ENCODE peak calls at places on chromosome 7, in six cellular contexts. One of them, this sample, is unnamed.
A peak's percentile ranks its signal among the peaks of the same experiment; 100 is the strongest.

GRCh38 chr7:14303536-14303935 is 314.1 kb upstream of the ETV1 start:
- DNase-seq in ovary: no peak
- DNase-seq in GM12891: no peak
- DNase-seq in IMR-90: no peak
- DNase-seq in stomach: no peak
- DNase-seq in erythroblast: no peak
- DNase-seq in this sample: no peak

GRCh38 chr7:17699696-17700095 is 240.6 kb downstream of the SNX13 start:
- DNase-seq in ovary: no peak
- DNase-seq in GM12891: no peak
- DNase-seq in IMR-90: no peak
- DNase-seq in stomach: no peak
- DNase-seq in erythroblast: no peak
- DNase-seq in this sample: no peak

GRCh38 chr7:140304071-140304799 is 94.1 kb downstream of the SLC37A3 start:
- DNase-seq in ovary: no peak
- DNase-seq in GM12891: peak; percentile 47
- DNase-seq in IMR-90: peak; percentile 16
- DNase-seq in stomach: no peak
- DNase-seq in erythroblast: peak; percentile 64
- DNase-seq in this sample: no peak

GRCh38 chr7:151123485-151124204 is 37.4 kb downstream of the AGAP3 start:
- DNase-seq in ovary: peak; percentile 86
- DNase-seq in GM12891: peak; percentile 99
- DNase-seq in IMR-90: peak; percentile 75
- DNase-seq in stomach: peak; percentile 90
- DNase-seq in erythroblast: peak; percentile 85
- DNase-seq in this sample: peak; percentile 90

GRCh38 chr7:4683884-4684565 is 1.9 kb downstream of the FOXK1 start:
- DNase-seq in ovary: peak; percentile 53
- DNase-seq in GM12891: no peak
- DNase-seq in IMR-90: peak; percentile 87
- DNase-seq in stomach: peak; percentile 58
- DNase-seq in erythroblast: peak; percentile 26
- DNase-seq in this sample: peak; percentile 69

GRCh38 chr7:26376208-26376917 is 84.7 kb downstream of the SNX10 start:
- DNase-seq in ovary: no peak
- DNase-seq in GM12891: peak; percentile 40
- DNase-seq in IMR-90: no peak
- DNase-seq in stomach: no peak
- DNase-seq in erythroblast: peak; percentile 64
- DNase-seq in this sample: peak; percentile 79

GRCh38 chr7:92694211-92694610 is 104.0 kb upstream of the FAM133B start:
- DNase-seq in ovary: no peak
- DNase-seq in GM12891: no peak
- DNase-seq in IMR-90: no peak
- DNase-seq in stomach: no peak
- DNase-seq in erythroblast: no peak
- DNase-seq in this sample: no peak

GRCh38 chr7:143360788-143361551 is 1.5 kb downstream of the FAM131B start:
- DNase-seq in ovary: no peak
- DNase-seq in GM12891: no peak
- DNase-seq in IMR-90: no peak
- DNase-seq in stomach: no peak
- DNase-seq in erythroblast: no peak
- DNase-seq in this sample: no peak

GRCh38 chr7:103915958-103916357 is 73.5 kb downstream of the RELN start:
- DNase-seq in ovary: no peak
- DNase-seq in GM12891: no peak
- DNase-seq in IMR-90: peak; percentile 74
- DNase-seq in stomach: no peak
- DNase-seq in erythroblast: peak; percentile 51
- DNase-seq in this sample: no peak

GRCh38 chr7:111758332-111758731 is 196.0 kb upstream of the IMMP2L start:
- DNase-seq in ovary: no peak
- DNase-seq in GM12891: no peak
- DNase-seq in IMR-90: no peak
- DNase-seq in stomach: no peak
- DNase-seq in erythroblast: no peak
- DNase-seq in this sample: no peak

GRCh38 chr7:98927125-98927524 is 48.8 kb downstream of the TRRAP start:
- DNase-seq in ovary: no peak
- DNase-seq in GM12891: no peak
- DNase-seq in IMR-90: no peak
- DNase-seq in stomach: no peak
- DNase-seq in erythroblast: no peak
- DNase-seq in this sample: no peak

GRCh38 chr7:29976673-29977072 is 12.9 kb downstream of the SCRN1 start:
- DNase-seq in ovary: peak; percentile 25
- DNase-seq in GM12891: no peak
- DNase-seq in IMR-90: peak; percentile 41
- DNase-seq in stomach: no peak
- DNase-seq in erythroblast: no peak
- DNase-seq in this sample: peak; percentile 83

GRCh38 chr7:18552311-18552916 is 56.9 kb downstream of the HDAC9 start:
- DNase-seq in ovary: no peak
- DNase-seq in GM12891: no peak
- DNase-seq in IMR-90: peak; percentile 38
- DNase-seq in stomach: no peak
- DNase-seq in erythroblast: no peak
- DNase-seq in this sample: no peak

GRCh38 chr7:81767883-81768282 is 2.0 kb downstream of the HGF start:
- DNase-seq in ovary: no peak
- DNase-seq in GM12891: no peak
- DNase-seq in IMR-90: peak; percentile 50
- DNase-seq in stomach: no peak
- DNase-seq in erythroblast: no peak
- DNase-seq in this sample: peak; percentile 30

GRCh38 chr7:36507868-36508440 is 118.3 kb downstream of the ANLN start:
- DNase-seq in ovary: no peak
- DNase-seq in GM12891: no peak
- DNase-seq in IMR-90: no peak
- DNase-seq in stomach: no peak
- DNase-seq in erythroblast: no peak
- DNase-seq in this sample: no peak

GRCh38 chr7:114857605-114858004 is 64.3 kb upstream of the MDFIC start:
- DNase-seq in ovary: no peak
- DNase-seq in GM12891: no peak
- DNase-seq in IMR-90: peak; percentile 15
- DNase-seq in stomach: no peak
- DNase-seq in erythroblast: no peak
- DNase-seq in this sample: no peak

DNA sequence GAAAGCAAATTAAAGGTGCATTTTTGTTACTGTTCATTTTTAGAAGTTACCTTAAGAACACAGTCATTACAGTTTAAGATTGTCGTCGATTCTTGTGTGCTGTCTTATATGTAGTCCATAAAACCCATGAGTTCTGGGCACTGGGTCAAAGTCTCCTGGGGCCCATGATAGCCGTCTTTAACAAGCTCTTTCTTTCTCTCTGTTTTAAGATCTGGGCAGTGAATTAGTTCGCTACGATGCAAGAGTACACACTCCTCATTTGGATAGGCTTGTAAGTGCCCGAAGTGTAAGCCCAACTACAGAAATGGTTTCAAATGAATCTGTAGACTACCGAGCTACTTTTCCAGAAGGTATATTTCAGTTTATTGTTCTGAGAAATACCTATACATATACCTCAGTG is 90.7 kb upstream of the CAPZA2 start:
- DNase-seq in ovary: no peak
- DNase-seq in GM12891: no peak
- DNase-seq in IMR-90: no peak
- DNase-seq in stomach: no peak
- DNase-seq in erythroblast: no peak
- DNase-seq in this sample: no peak
- TF ChIP-seq POLR2A in ovary: no peak
- TF ChIP-seq POLR2A in GM12891: no peak
- TF ChIP-seq POLR2A in IMR-90: no peak
- TF ChIP-seq POLR2A in stomach: no peak
- TF ChIP-seq POLR2A in erythroblast: no peak
- TF ChIP-seq POLR2A in this sample: no peak

GRCh38 chr7:44074349-44074695 is 8.0 kb downstream of the POLM start:
- DNase-seq in ovary: no peak
- DNase-seq in GM12891: no peak
- DNase-seq in IMR-90: no peak
- DNase-seq in stomach: no peak
- DNase-seq in erythroblast: no peak
- DNase-seq in this sample: no peak

GRCh38 chr7:44075296-44076075 is 6.8 kb downstream of the POLM start:
- DNase-seq in ovary: no peak
- DNase-seq in GM12891: no peak
- DNase-seq in IMR-90: no peak
- DNase-seq in stomach: no peak
- DNase-seq in erythroblast: no peak
- DNase-seq in this sample: no peak

GRCh38 chr7:44073664-44074348 is 8.4 kb upstream of the PGAM2 start:
- DNase-seq in ovary: peak; percentile 48
- DNase-seq in GM12891: peak; percentile 76
- DNase-seq in IMR-90: peak; percentile 66
- DNase-seq in stomach: peak; percentile 93
- DNase-seq in erythroblast: no peak
- DNase-seq in this sample: peak; percentile 52

GRCh38 chr7:44071726-44072363 is 6.5 kb upstream of the PGAM2 start:
- DNase-seq in ovary: no peak
- DNase-seq in GM12891: no peak
- DNase-seq in IMR-90: no peak
- DNase-seq in stomach: no peak
- DNase-seq in erythroblast: no peak
- DNase-seq in this sample: no peak

DNA sequence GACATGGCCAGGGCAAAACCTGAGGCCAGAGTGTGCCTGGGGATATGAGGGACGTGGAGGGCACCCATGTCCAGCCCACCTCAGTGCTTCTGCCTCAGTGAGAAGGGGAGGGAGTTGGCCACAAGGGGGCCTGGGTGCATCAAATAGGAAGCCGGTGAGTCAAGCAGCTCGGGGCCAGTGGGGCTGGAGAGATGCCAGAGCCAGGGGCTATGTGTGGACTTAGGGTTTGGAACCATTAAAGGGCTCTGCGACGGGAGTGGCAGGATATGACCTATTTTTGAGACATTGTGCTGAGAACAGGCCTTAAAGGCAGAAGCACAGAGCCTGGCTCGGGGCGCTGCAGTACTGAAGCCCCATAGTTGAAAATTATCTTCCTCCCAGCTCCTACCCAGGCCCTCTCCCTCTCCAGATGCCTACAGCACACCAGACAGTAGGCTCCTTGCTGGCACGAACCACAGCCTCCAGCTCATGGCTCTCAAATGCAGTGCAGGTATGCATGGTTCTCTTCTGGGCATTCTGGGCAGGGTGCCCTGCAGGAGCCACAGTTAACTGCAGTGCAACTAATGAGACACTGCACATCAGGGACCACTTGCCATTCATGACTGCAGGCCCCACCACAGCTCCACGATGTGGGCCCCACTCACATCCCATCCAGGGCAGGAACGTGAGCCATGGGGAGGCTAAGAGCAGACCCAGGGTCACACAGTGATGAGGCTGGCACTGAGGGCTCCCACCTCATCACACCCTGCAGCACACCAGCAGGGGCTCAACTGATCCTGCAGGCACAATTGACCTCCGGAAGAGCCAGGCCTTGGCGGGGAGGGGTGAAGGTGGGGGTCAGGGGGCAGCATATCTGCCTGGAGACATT is 7.2 kb upstream of the PGAM2 start:
- DNase-seq in ovary: peak; percentile 83
- DNase-seq in GM12891: peak; percentile 53
- DNase-seq in IMR-90: peak; percentile 84
- DNase-seq in stomach: peak; percentile 65
- DNase-seq in erythroblast: peak; percentile 57
- DNase-seq in this sample: peak; percentile 81
- TF ChIP-seq POLR2A in ovary: no peak
- TF ChIP-seq POLR2A in GM12891: peak; percentile 51
- TF ChIP-seq POLR2A in IMR-90: peak; percentile 60
- TF ChIP-seq POLR2A in stomach: no peak
- TF ChIP-seq POLR2A in erythroblast: no peak
- TF ChIP-seq POLR2A in this sample: no peak

DNA sequence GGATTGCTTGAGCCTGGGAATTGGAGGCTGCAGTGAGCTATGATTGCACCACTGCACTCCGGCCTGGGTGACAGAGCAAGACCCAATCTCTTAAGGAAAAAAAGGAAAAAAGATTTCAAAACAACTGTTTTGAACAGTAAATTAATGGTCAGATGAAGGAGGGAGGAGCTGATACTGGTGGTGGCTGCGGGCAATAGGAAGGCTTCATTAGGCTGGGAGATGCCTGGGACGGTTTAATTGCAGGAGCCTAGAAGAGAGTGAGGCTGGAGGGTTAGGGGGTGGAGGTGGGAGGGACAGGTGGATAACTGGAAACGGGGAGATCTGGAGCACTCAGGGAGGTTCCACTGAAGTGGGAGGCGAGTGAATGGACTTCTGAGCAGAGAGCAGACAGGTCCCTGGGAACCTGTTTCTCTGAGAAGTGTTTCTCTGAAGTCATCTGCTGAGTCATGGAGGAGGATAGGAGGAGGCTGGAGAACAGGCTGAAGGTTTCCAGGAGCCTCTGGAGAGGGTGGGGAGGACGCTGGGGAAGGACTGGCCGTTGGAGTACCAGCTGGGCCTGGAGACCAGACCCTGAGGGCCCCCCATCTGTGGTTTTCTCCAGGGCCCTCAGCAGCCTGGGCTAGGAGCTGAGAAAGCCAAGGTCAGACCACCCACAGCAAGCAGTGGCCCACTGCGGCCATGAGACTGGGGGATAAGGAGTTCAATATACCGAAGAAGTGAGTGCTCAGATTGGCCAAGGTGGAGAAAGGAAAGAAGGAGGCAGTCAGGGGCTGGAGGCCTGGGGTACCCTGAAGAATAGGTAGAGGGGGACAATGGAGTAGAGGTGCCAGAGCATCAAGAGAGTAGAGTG is 14.4 kb upstream of the YWHAG start:
- DNase-seq in ovary: no peak
- DNase-seq in GM12891: no peak
- DNase-seq in IMR-90: peak; percentile 83
- DNase-seq in stomach: no peak
- DNase-seq in erythroblast: peak; percentile 79
- DNase-seq in this sample: peak; percentile 71
- TF ChIP-seq POLR2A in ovary: no peak
- TF ChIP-seq POLR2A in GM12891: no peak
- TF ChIP-seq POLR2A in IMR-90: no peak
- TF ChIP-seq POLR2A in stomach: no peak
- TF ChIP-seq POLR2A in erythroblast: peak; percentile 26
- TF ChIP-seq POLR2A in this sample: no peak

GRCh38 chr7:105591522-105591921 is 10.2 kb upstream of the EFCAB10 start:
- DNase-seq in ovary: no peak
- DNase-seq in GM12891: no peak
- DNase-seq in IMR-90: no peak
- DNase-seq in stomach: no peak
- DNase-seq in erythroblast: no peak
- DNase-seq in this sample: no peak

GRCh38 chr7:105599551-105599950 is 18.3 kb upstream of the EFCAB10 start:
- DNase-seq in ovary: no peak
- DNase-seq in GM12891: no peak
- DNase-seq in IMR-90: no peak
- DNase-seq in stomach: no peak
- DNase-seq in erythroblast: no peak
- DNase-seq in this sample: no peak

GRCh38 chr7:105594034-105594433 is 12.7 kb upstream of the EFCAB10 start:
- DNase-seq in ovary: no peak
- DNase-seq in GM12891: no peak
- DNase-seq in IMR-90: no peak
- DNase-seq in stomach: no peak
- DNase-seq in erythroblast: no peak
- DNase-seq in this sample: no peak

GRCh38 chr7:105600720-105601550 is 19.6 kb upstream of the EFCAB10 start:
- DNase-seq in ovary: no peak
- DNase-seq in GM12891: no peak
- DNase-seq in IMR-90: no peak
- DNase-seq in stomach: no peak
- DNase-seq in erythroblast: no peak
- DNase-seq in this sample: no peak

GRCh38 chr7:105596866-105597265 is 15.6 kb upstream of the EFCAB10 start:
- DNase-seq in ovary: no peak
- DNase-seq in GM12891: no peak
- DNase-seq in IMR-90: no peak
- DNase-seq in stomach: no peak
- DNase-seq in erythroblast: no peak
- DNase-seq in this sample: no peak
- TF ChIP-seq POLR2A in ovary: no peak
- TF ChIP-seq POLR2A in GM12891: no peak
- TF ChIP-seq POLR2A in IMR-90: no peak
- TF ChIP-seq POLR2A in stomach: no peak
- TF ChIP-seq POLR2A in erythroblast: no peak
- TF ChIP-seq POLR2A in this sample: no peak

This sample was measured in testis.